ENCODE peak calls at places on chromosomes 2 and 18, in six cellular contexts. W, L, N, Y, X and B are unnamed samples.
A peak's percentile ranks its signal among the peaks of the same experiment; 100 is the strongest.

GRCh38 chr2:46770622-46771021 is 145.0 kb downstream of the MCFD2 start:
- DNase-seq in W (no peak), L (peak; percentile 86), N (no peak), Y (no peak), X (peak; percentile 43), B (no peak)

GRCh38 chr2:103959174-103960125 is 894.5 kb upstream of the POU3F3 start:
- DNase-seq in W (peak; percentile 24), L (peak; percentile 37), N (peak; percentile 15), Y (peak; percentile 54), X (peak; percentile 68), B (no peak)

GRCh38 chr2:74876081-74876886 is 42.4 kb downstream of the HK2 start:
- DNase-seq in W (no peak), L (peak; percentile 91), N (peak; percentile 33), Y (peak; percentile 39), X (peak; percentile 73), B (peak; percentile 94)

GRCh38 chr18:53745228-53745967 is 479.1 kb downstream of the MBD2 start:
- DNase-seq in W (no peak), L (no peak), N (peak; percentile 90), Y (no peak), X (no peak), B (no peak)

GRCh38 chr2:217459675-217460405 is 543.0 kb downstream of the TNS1 start:
- DNase-seq in W (no peak), L (no peak), N (no peak), Y (no peak), X (no peak), B (peak; percentile 60)

GRCh38 chr2:120589782-120590608 is 145.7 kb upstream of the GLI2 start:
- DNase-seq in W (no peak), L (peak; percentile 76), N (peak; percentile 96), Y (no peak), X (no peak), B (peak; percentile 98)

GRCh38 chr2:75494137-75494769 is 66.5 kb downstream of the EVA1A start:
- DNase-seq in W (no peak), L (no peak), N (no peak), Y (no peak), X (no peak), B (no peak)

GRCh38 chr2:162092656-162093556 is 18.9 kb upstream of the DPP4 start:
- DNase-seq in W (no peak), L (peak; percentile 80), N (peak; percentile 99), Y (no peak), X (peak; percentile 4), B (peak; percentile 80)

GRCh38 chr2:75047907-75048625 is 89.6 kb downstream of the POLE4 start:
- DNase-seq in W (no peak), L (peak; percentile 59), N (peak; percentile 41), Y (no peak), X (peak; percentile 24), B (no peak)

GRCh38 chr2:200089040-200089755 is 133.8 kb downstream of the MAIP1 start:
- DNase-seq in W (no peak), L (peak; percentile 49), N (no peak), Y (no peak), X (no peak), B (no peak)

GRCh38 chr2:207561386-207562080 is 31.8 kb downstream of the CREB1 start:
- DNase-seq in W (no peak), L (no peak), N (no peak), Y (no peak), X (no peak), B (no peak)

GRCh38 chr2:240987588-240987987 is 10.8 kb upstream of the SNED1 start:
- DNase-seq in W (peak; percentile 35), L (no peak), N (no peak), Y (no peak), X (no peak), B (no peak)

GRCh38 chr2:22442051-22442450 is 942.9 kb upstream of the KLHL29 start:
- DNase-seq in W (no peak), L (no peak), N (no peak), Y (no peak), X (no peak), B (no peak)

GRCh38 chr2:40273623-40274236 is 178.2 kb downstream of the SLC8A1 start:
- DNase-seq in W (no peak), L (no peak), N (no peak), Y (no peak), X (no peak), B (no peak)

GRCh38 chr2:222433381-222434173 is 9.2 kb downstream of the SGPP2 start:
- DNase-seq in W (no peak), L (no peak), N (peak; percentile 75), Y (no peak), X (no peak), B (no peak)

GRCh38 chr2:72149556-72150156 is 2.0 kb upstream of the CYP26B1 start:
- DNase-seq in W (peak; percentile 60), L (no peak), N (no peak), Y (no peak), X (no peak), B (peak; percentile 81)

GRCh38 chr2:241844066-241844728 is 14.5 kb downstream of the PDCD1 start:
- DNase-seq in W (peak; percentile 86), L (peak; percentile 93), N (peak; percentile 4), Y (peak; percentile 46), X (no peak), B (peak; percentile 98)

GRCh38 chr2:146246017-146246733 is 1598.7 kb upstream of the ACVR2A start:
- DNase-seq in W (no peak), L (peak; percentile 57), N (peak; percentile 30), Y (no peak), X (no peak), B (no peak)

GRCh38 chr2:18684202-18685040 is 95.1 kb upstream of the NT5C1B start:
- DNase-seq in W (peak; percentile 35), L (peak; percentile 60), N (no peak), Y (no peak), X (peak; percentile 61), B (no peak)

GRCh38 chr2:144510206-144510991 is 9.5 kb downstream of the ZEB2 start:
- DNase-seq in W (no peak), L (no peak), N (no peak), Y (no peak), X (peak; percentile 73), B (no peak)

GRCh38 chr2:30491225-30491624 is 44.2 kb downstream of the LCLAT1 start:
- DNase-seq in W (no peak), L (no peak), N (peak; percentile 12), Y (no peak), X (no peak), B (no peak)

GRCh38 chr2:66432801-66433694 is 1.9 kb upstream of the MEIS1 start:
- DNase-seq in W (peak; percentile 66), L (peak; percentile 98), N (peak; percentile 88), Y (peak; percentile 94), X (peak; percentile 97), B (peak; percentile 99)

GRCh38 chr2:152584301-152584700 is 133.0 kb downstream of the PRPF40A start:
- DNase-seq in W (no peak), L (no peak), N (no peak), Y (no peak), X (no peak), B (no peak)

GRCh38 chr2:152581360-152581759 is 135.9 kb downstream of the PRPF40A start:
- DNase-seq in W (no peak), L (no peak), N (peak; percentile 23), Y (no peak), X (peak; percentile 69), B (no peak)

GRCh38 chr2:152580722-152581121 is 136.5 kb downstream of the PRPF40A start:
- DNase-seq in W (no peak), L (no peak), N (peak; percentile 17), Y (no peak), X (no peak), B (no peak)

GRCh38 chr2:152583512-152584188 is 133.6 kb downstream of the PRPF40A start:
- DNase-seq in W (no peak), L (no peak), N (no peak), Y (no peak), X (no peak), B (no peak)

DNA sequence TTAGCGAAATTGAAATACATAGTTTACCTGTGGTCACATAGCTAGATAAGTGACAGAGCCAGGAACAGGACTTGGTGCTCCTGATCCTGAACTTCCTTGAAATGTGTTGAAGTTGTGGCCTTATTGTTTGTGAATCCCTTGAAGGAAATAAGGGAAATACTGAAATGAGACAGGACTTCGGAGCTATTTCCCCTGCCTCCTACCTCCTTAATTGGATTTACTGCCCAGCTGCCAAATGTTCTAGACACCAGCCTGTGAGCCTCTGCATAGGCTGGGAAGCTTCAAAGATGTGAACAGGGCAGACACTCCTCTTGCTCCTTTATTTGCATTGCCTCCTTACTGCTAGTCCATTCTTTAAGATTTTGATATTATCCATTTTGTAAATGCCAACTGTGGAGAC is 135.2 kb downstream of the PRPF40A start:
- DNase-seq in W (no peak), L (no peak), N (no peak), Y (no peak), X (no peak), B (no peak)
- H3K36me3 ChIP-seq in W (no peaks in the 10 kb centered on the region), L (peaks cover 10% of the 10 kb centered on the region), N (no peaks in the 10 kb centered on the region), Y (peaks cover 95% of the 10 kb centered on the region), X (no peaks in the 10 kb centered on the region), B (no peaks in the 10 kb centered on the region)

GRCh38 chr2:25270061-25270460 is 71.7 kb downstream of the DNMT3A start:
- DNase-seq in W (no peak), L (no peak), N (no peak), Y (no peak), X (no peak), B (peak; percentile 67)
- H3K36me3 ChIP-seq in W (no peaks in the 10 kb centered on the region), L (peaks cover 14% of the 10 kb centered on the region), N (peaks cover 3% of the 10 kb centered on the region), Y (no peaks in the 10 kb centered on the region), X (peaks cover 70% of the 10 kb centered on the region), B (peaks cover 5% of the 10 kb centered on the region)

DNA sequence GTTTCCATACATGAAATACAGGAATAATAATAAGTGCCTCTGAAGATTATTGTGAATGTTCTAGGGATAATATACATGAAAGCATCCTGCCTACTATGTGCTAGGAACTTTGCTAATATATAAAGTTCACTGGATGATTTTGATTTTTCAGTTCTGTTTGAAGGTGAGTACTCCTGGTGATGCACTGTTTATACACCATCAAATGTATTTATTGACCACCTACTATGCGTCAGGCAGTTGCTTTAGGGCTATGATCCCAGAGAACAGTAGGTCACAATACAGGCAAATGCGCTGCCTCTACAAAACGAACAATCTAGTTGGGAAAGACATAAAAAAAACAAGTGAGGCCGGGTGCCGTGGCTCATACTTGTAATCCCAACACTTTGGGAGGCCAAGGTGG is 10.7 kb downstream of the TXNDC9 start:
- DNase-seq in W (no peak), L (no peak), N (no peak), Y (no peak), X (no peak), B (no peak)
- H3K36me3 ChIP-seq in W (peaks cover 10% of the 10 kb centered on the region), L (peaks cover 94% of the 10 kb centered on the region), N (peaks cover 15% of the 10 kb centered on the region), Y (peaks cover 94% of the 10 kb centered on the region), X (peaks cover 85% of the 10 kb centered on the region), B (peaks cover 63% of the 10 kb centered on the region)

GRCh38 chr2:157426477-157426994 is 17.4 kb downstream of the CYTIP start:
- DNase-seq in W (no peak), L (no peak), N (no peak), Y (no peak), X (no peak), B (no peak)

GRCh38 chr2:157421964-157422363 is 21.9 kb downstream of the CYTIP start:
- DNase-seq in W (no peak), L (no peak), N (no peak), Y (no peak), X (no peak), B (no peak)

GRCh38 chr2:157427003-157427921 is 16.6 kb downstream of the CYTIP start:
- DNase-seq in W (no peak), L (no peak), N (no peak), Y (no peak), X (no peak), B (peak; percentile 22)

GRCh38 chr2:157421377-157421944 is 22.4 kb downstream of the CYTIP start:
- DNase-seq in W (no peak), L (no peak), N (no peak), Y (no peak), X (no peak), B (no peak)

GRCh38 chr2:157424374-157424773 is 19.5 kb downstream of the CYTIP start:
- DNase-seq in W (no peak), L (no peak), N (no peak), Y (no peak), X (no peak), B (peak; percentile 23)
- H3K36me3 ChIP-seq in W (no peaks in the 10 kb centered on the region), L (no peaks in the 10 kb centered on the region), N (no peaks in the 10 kb centered on the region), Y (no peaks in the 10 kb centered on the region), X (no peaks in the 10 kb centered on the region), B (no peaks in the 10 kb centered on the region)